ENCODE peak calls at places on chromosomes 1 and 21, in eight cellular contexts. E is stimulated activated naive CD4-positive, alpha-beta T cell; C is Peyer's patch; P is stimulated activated CD4-positive, alpha-beta T cell treated with anti-CD3 and anti-CD28 coated beads, Interleukin-2, amount 100 ng/mL, for 48 hours; S is RPMI8226; Y is stromal cell of bone marrow; W is right atrium auricular region; O is HEK293T. F is an unnamed sample.

GRCh38 chr1:246447501-246447900 is 59.6 kb downstream of the SMYD3 start:
- DNase-seq in P (no peak), S (no peak), Y (no peak), E (no peak), W (no peak), O (no peak), C (no peak), F (no peak)

GRCh38 chr21:38223893-38224540 is 32.8 kb upstream of the KCNJ15 start:
- DNase-seq in E (no peak), W (no peak), P (no peak), C (no peak), O (no peak), S (no peak), Y (no peak), F (no peak)

GRCh38 chr1:99731384-99731783 is 35.1 kb downstream of the FRRS1 start:
- DNase-seq in Y (no peak), P (no peak), C (no peak), E (no peak), S (no peak), W (no peak), O (no peak), F (no peak)

GRCh38 chr1:37763791-37764741 is 854 bp downstream of the EPHA10 start:
- DNase-seq in P (peak; percentile 60), E (no peak), O (peak; percentile 84), Y (peak; percentile 3), W (no peak), C (no peak), S (peak; percentile 69), F (no peak)

GRCh38 chr21:37642493-37642892 is 273.8 kb downstream of the KCNJ6 start:
- DNase-seq in O (peak; percentile 36), P (peak; percentile 6), S (peak; percentile 49), E (no peak), Y (no peak), W (no peak), C (no peak), F (no peak)

GRCh38 chr1:118504231-118504644 is 319.2 kb upstream of the SPAG17 start:
- DNase-seq in O (no peak), C (no peak), S (no peak), W (no peak), Y (no peak), P (no peak), E (no peak), F (no peak)

GRCh38 chr1:51850420-51851297 is 27.9 kb downstream of the NRDC start:
- DNase-seq in E (no peak), Y (no peak), P (no peak), C (no peak), W (no peak), S (no peak), O (no peak), F (no peak)

GRCh38 chr1:200258447-200259375 is 151.1 kb downstream of the ZNF281 start:
- DNase-seq in S (peak; percentile 38), P (no peak), Y (no peak), E (no peak), W (no peak), O (peak; percentile 70), C (no peak), F (no peak)

GRCh38 chr1:95233321-95233736 is 681 bp upstream of the RWDD3 start:
- DNase-seq in E (no peak), S (no peak), Y (no peak), C (peak; percentile 82), P (no peak), W (peak; percentile 67), O (no peak), F (no peak)

GRCh38 chr1:214451591-214451990 is 99.8 kb downstream of the PTPN14 start:
- DNase-seq in Y (no peak), S (no peak), P (peak; percentile 20), W (no peak), C (no peak), E (no peak), O (no peak), F (no peak)

GRCh38 chr1:61101461-61102440 is 19.4 kb downstream of the NFIA start:
- DNase-seq in S (no peak), C (no peak), E (no peak), W (no peak), O (no peak), P (no peak), Y (no peak), F (no peak)

GRCh38 chr1:162629651-162630050 is 2.6 kb upstream of the DDR2 start:
- DNase-seq in C (no peak), S (no peak), W (no peak), Y (peak; percentile 54), P (no peak), E (no peak), O (no peak), F (no peak)

GRCh38 chr1:12112711-12113161 is 49.6 kb downstream of the TNFRSF8 start:
- DNase-seq in P (no peak), O (no peak), S (no peak), W (no peak), Y (peak; percentile 65), E (no peak), C (no peak), F (no peak)

GRCh38 chr1:208951908-208952307 is 631.6 kb upstream of the CAMK1G start:
- DNase-seq in C (no peak), P (no peak), O (no peak), Y (no peak), W (no peak), S (no peak), E (no peak), F (no peak)

GRCh38 chr1:180863158-180863775 is 49.4 kb upstream of the KIAA1614 start:
- DNase-seq in O (peak; percentile 33), Y (peak; percentile 36), E (no peak), P (peak; percentile 23), S (peak; percentile 49), W (no peak), C (peak; percentile 64), F (no peak)

GRCh38 chr21:44402323-44403105 is 49.1 kb downstream of the TRPM2 start:
- DNase-seq in W (peak; percentile 44), P (no peak), O (no peak), S (no peak), C (no peak), Y (no peak), E (no peak), F (no peak)

GRCh38 chr1:172185206-172185605 is 235.3 kb upstream of the C1orf105 start:
- DNase-seq in C (no peak), O (no peak), P (no peak), S (peak; percentile 81), W (no peak), Y (no peak), E (no peak), F (no peak)

GRCh38 chr1:185338719-185339622 is 21.9 kb upstream of the IVNS1ABP start:
- DNase-seq in C (peak; percentile 88), Y (no peak), O (no peak), S (peak; percentile 60), E (no peak), W (no peak), P (no peak), F (peak; percentile 16)

GRCh38 chr21:42513985-42514882 is 582 bp downstream of the SLC37A1 start:
- DNase-seq in E (peak; percentile 46), Y (no peak), W (no peak), O (peak; percentile 58), C (peak; percentile 79), S (peak; percentile 31), P (peak; percentile 64), F (peak; percentile 43)

GRCh38 chr21:45551816-45552695 is 9.8 kb upstream of the SLC19A1 start:
- DNase-seq in S (no peak), Y (no peak), W (no peak), E (no peak), O (no peak), C (peak; percentile 48), P (no peak), F (no peak)

GRCh38 chr1:59892836-59893811 is 33.4 kb downstream of the CYP2J2 start:
- DNase-seq in W (no peak), S (no peak), Y (no peak), P (no peak), O (no peak), C (no peak), E (no peak), F (no peak)

F was measured in anterior cingulate cortex.